ENCODE peak calls at places on chromosomes 13 and 19, in four cellular contexts. One of them, this sample, is unnamed.
A peak's percentile ranks its signal among the peaks of the same experiment; 100 is the strongest.

GRCh38 chr19:55621673-55622231 is 2.6 kb downstream of the ZNF784 start:
- DNase-seq in thoracic aorta: no peak
- DNase-seq in WTC11: no peak
- DNase-seq in AG04450: no peak
- DNase-seq in this sample: no peak

GRCh38 chr19:13827656-13828055 is 32.4 kb downstream of the ZSWIM4 start:
- DNase-seq in thoracic aorta: no peak
- DNase-seq in WTC11: no peak
- DNase-seq in AG04450: no peak
- DNase-seq in this sample: no peak

GRCh38 chr19:53519431-53519830 is 18.5 kb upstream of the ZNF331 start:
- DNase-seq in thoracic aorta: no peak
- DNase-seq in WTC11: no peak
- DNase-seq in AG04450: no peak
- DNase-seq in this sample: no peak

GRCh38 chr13:78121459-78122348 is 203.1 kb upstream of the EDNRB start:
- DNase-seq in thoracic aorta: no peak
- DNase-seq in WTC11: peak; percentile 27
- DNase-seq in AG04450: no peak
- DNase-seq in this sample: peak; percentile 84

GRCh38 chr13:59948686-59949085 is 215.0 kb downstream of the DIAPH3 start:
- DNase-seq in thoracic aorta: no peak
- DNase-seq in WTC11: no peak
- DNase-seq in AG04450: no peak
- DNase-seq in this sample: peak; percentile 81

GRCh38 chr13:46008631-46009030 is 43.9 kb downstream of the ZC3H13 start:
- DNase-seq in thoracic aorta: no peak
- DNase-seq in WTC11: no peak
- DNase-seq in AG04450: no peak
- DNase-seq in this sample: no peak

GRCh38 chr19:8457209-8457608 is 12.4 kb downstream of the HNRNPM start:
- DNase-seq in thoracic aorta: no peak
- DNase-seq in WTC11: no peak
- DNase-seq in AG04450: no peak
- DNase-seq in this sample: no peak

GRCh38 chr19:45276284-45276687 is 25.2 kb downstream of the MARK4 start:
- DNase-seq in thoracic aorta: no peak
- DNase-seq in WTC11: no peak
- DNase-seq in AG04450: no peak
- DNase-seq in this sample: peak; percentile 66

GRCh38 chr13:91690944-91691343 is 292.5 kb downstream of the GPC5 start:
- DNase-seq in thoracic aorta: no peak
- DNase-seq in WTC11: no peak
- DNase-seq in AG04450: no peak
- DNase-seq in this sample: no peak

GRCh38 chr13:31090921-31091624 is 70.6 kb downstream of the HSPH1 start:
- DNase-seq in thoracic aorta: no peak
- DNase-seq in WTC11: no peak
- DNase-seq in AG04450: no peak
- DNase-seq in this sample: no peak

GRCh38 chr19:47045867-47046470 is 2.5 kb downstream of the TMEM160 start:
- DNase-seq in thoracic aorta: no peak
- DNase-seq in WTC11: no peak
- DNase-seq in AG04450: no peak
- DNase-seq in this sample: no peak

GRCh38 chr19:17259118-17259780 is 5.3 kb downstream of the USHBP1 start:
- DNase-seq in thoracic aorta: no peak
- DNase-seq in WTC11: no peak
- DNase-seq in AG04450: no peak
- DNase-seq in this sample: no peak

GRCh38 chr19:50323782-50324133 is 5.4 kb downstream of the KCNC3 start:
- DNase-seq in thoracic aorta: no peak
- DNase-seq in WTC11: no peak
- DNase-seq in AG04450: no peak
- DNase-seq in this sample: no peak

GRCh38 chr19:3949997-3950859 is 17.4 kb downstream of the NMRK2 start:
- DNase-seq in thoracic aorta: no peak
- DNase-seq in WTC11: no peak
- DNase-seq in AG04450: no peak
- DNase-seq in this sample: no peak

GRCh38 chr13:43107780-43108179 is 84.4 kb downstream of the DNAJC15 start:
- DNase-seq in thoracic aorta: no peak
- DNase-seq in WTC11: no peak
- DNase-seq in AG04450: no peak
- DNase-seq in this sample: no peak

GRCh38 chr19:15453906-15454305 is 4.2 kb upstream of the WIZ start:
- DNase-seq in thoracic aorta: no peak
- DNase-seq in WTC11: no peak
- DNase-seq in AG04450: no peak
- DNase-seq in this sample: no peak

GRCh38 chr19:16266586-16266942 is 58.1 kb upstream of the KLF2 start:
- DNase-seq in thoracic aorta: no peak
- DNase-seq in WTC11: no peak
- DNase-seq in AG04450: no peak
- DNase-seq in this sample: no peak

GRCh38 chr19:53959176-53959757 is 3.5 kb upstream of the CACNG8 start:
- DNase-seq in thoracic aorta: no peak
- DNase-seq in WTC11: peak; percentile 65
- DNase-seq in AG04450: no peak
- DNase-seq in this sample: no peak

DNA sequence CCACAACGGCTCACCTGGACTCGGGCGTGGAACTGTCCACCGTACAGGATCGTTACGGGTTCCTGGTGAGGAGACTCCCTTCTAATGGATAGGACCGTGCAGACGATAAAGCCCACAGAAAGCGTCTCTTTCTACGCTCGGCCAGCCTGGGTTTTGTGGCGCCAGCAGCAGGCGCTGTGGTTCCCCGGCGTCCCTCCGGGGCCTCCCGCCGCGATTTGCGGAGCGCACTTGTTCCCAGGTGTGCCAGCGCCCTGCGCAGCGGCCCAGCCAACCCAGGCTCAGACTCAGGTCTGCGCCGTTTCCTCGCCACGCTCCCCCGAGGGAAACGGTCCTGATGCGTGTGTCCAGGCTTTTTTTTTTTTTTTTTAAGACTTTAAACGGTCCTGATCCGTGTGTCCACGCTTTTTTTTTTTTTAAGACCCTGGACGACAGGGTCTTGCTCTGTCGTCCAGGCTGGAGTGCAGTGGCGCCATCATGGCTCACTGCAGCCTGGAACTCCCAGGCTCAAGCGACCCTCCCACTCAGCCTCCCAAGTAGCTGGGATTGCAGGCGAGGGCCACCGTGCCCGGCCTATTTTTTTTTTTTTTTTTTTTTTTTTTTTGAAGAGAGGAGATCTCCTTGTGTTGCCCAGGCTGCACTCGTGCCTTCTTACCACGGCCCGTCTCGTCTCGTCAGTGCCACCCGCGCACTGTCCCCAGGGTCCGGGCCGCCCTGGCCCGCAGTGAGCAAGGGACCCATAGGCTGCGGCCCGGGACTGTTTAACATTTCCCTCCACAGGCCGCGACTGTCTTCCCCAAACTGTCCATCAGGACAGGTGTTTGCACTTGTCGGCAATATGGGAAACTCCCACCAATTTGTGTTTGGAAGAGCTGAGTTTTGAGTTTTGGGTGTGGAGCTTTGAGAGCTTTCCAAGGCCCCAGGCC is 23.8 kb downstream of the GJA3 start:
- DNase-seq in thoracic aorta: no peak
- DNase-seq in WTC11: peak; percentile 77
- DNase-seq in AG04450: no peak
- DNase-seq in this sample: no peak
- TF ChIP-seq CTCF in thoracic aorta: no peak
- TF ChIP-seq CTCF in WTC11: no peak
- TF ChIP-seq CTCF in AG04450: peak; percentile 64
- TF ChIP-seq CTCF in this sample: peak; percentile 39

GRCh38 chr13:95474992-95475391 is 77.5 kb upstream of the CLDN10 start:
- DNase-seq in thoracic aorta: no peak
- DNase-seq in WTC11: no peak
- DNase-seq in AG04450: no peak
- DNase-seq in this sample: no peak
- TF ChIP-seq CTCF in thoracic aorta: no peak
- TF ChIP-seq CTCF in WTC11: no peak
- TF ChIP-seq CTCF in AG04450: no peak
- TF ChIP-seq CTCF in this sample: no peak

GRCh38 chr13:98147521-98147920 is 4.6 kb downstream of the FARP1 start:
- DNase-seq in thoracic aorta: no peak
- DNase-seq in WTC11: no peak
- DNase-seq in AG04450: no peak
- DNase-seq in this sample: no peak
- TF ChIP-seq CTCF in thoracic aorta: no peak
- TF ChIP-seq CTCF in WTC11: no peak
- TF ChIP-seq CTCF in AG04450: no peak
- TF ChIP-seq CTCF in this sample: no peak

GRCh38 chr19:37770985-37771384 is 8.4 kb downstream of the ZNF573 start:
- DNase-seq in thoracic aorta: no peak
- DNase-seq in WTC11: no peak
- DNase-seq in AG04450: no peak
- DNase-seq in this sample: no peak
- TF ChIP-seq CTCF in thoracic aorta: no peak
- TF ChIP-seq CTCF in WTC11: no peak
- TF ChIP-seq CTCF in AG04450: no peak
- TF ChIP-seq CTCF in this sample: no peak

GRCh38 chr19:35330475-35330874 is 1.5 kb downstream of the CD22 start:
- DNase-seq in thoracic aorta: no peak
- DNase-seq in WTC11: no peak
- DNase-seq in AG04450: no peak
- DNase-seq in this sample: no peak

GRCh38 chr19:35329323-35329722 is 336 bp downstream of the CD22 start:
- DNase-seq in thoracic aorta: no peak
- DNase-seq in WTC11: no peak
- DNase-seq in AG04450: no peak
- DNase-seq in this sample: no peak

GRCh38 chr19:35328851-35329285 is at the start of gene CD22:
- DNase-seq in thoracic aorta: no peak
- DNase-seq in WTC11: no peak
- DNase-seq in AG04450: no peak
- DNase-seq in this sample: no peak

GRCh38 chr19:35331551-35332214 is 2.7 kb downstream of the CD22 start:
- DNase-seq in thoracic aorta: no peak
- DNase-seq in WTC11: no peak
- DNase-seq in AG04450: no peak
- DNase-seq in this sample: no peak

DNA sequence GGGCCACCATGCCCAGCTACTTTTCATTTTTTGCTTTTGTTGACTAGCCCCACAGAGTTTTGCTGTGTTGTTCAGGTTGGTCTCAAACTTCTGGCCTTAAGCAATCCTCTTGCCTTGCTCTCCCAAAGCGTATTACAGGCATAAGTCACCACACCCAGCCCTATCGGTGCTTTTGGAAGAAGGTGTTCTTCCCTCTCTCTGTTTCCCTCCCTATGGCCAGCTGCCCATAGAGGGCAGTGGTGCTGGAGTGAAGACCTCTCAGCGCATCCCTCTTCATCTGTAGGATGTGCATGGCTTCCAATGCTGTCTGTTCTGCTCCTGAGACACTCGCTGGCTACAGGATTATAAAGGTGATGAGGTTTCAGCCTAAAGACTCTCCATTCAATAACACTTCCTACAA is 1.3 kb upstream of the CD22 start:
- DNase-seq in thoracic aorta: no peak
- DNase-seq in WTC11: peak; percentile 43
- DNase-seq in AG04450: no peak
- DNase-seq in this sample: no peak
- TF ChIP-seq CTCF in thoracic aorta: no peak
- TF ChIP-seq CTCF in WTC11: no peak
- TF ChIP-seq CTCF in AG04450: peak; percentile 21
- TF ChIP-seq CTCF in this sample: peak; percentile 28